ENCODE peak calls at places on chromosome 15, in five cellular contexts. O, U, C, A and P are unnamed samples.

GRCh38 chr15:29465816-29466215 is 196.2 kb upstream of the NSMCE3 start:
- DNase-seq in O (no peak), U (no peak), A (no peak), C (no peak), P (no peak)

GRCh38 chr15:81336568-81336967 is 12.6 kb upstream of the STARD5 start:
- DNase-seq in O (peak; percentile 11), U (no peak), A (no peak), C (peak; percentile 54), P (peak; percentile 12)

GRCh38 chr15:67181221-67181639 is 73.2 kb downstream of the AAGAB start:
- DNase-seq in C (no peak), U (no peak), A (no peak), O (no peak), P (no peak)

GRCh38 chr15:52427804-52428203 is 100.9 kb downstream of the MYO5A start:
- DNase-seq in C (peak; percentile 85), U (no peak), O (peak; percentile 70), A (no peak), P (peak; percentile 64)

GRCh38 chr15:57735891-57736290 is 29.4 kb downstream of the POLR2M start:
- DNase-seq in U (no peak), O (no peak), A (no peak), C (no peak), P (no peak)

GRCh38 chr15:55703873-55704285 is 39.1 kb downstream of the PRTG start:
- DNase-seq in U (no peak), C (peak; percentile 21), A (no peak), O (peak; percentile 6), P (no peak)

GRCh38 chr15:34656005-34656604 is 72.7 kb upstream of the GOLGA8B start:
- DNase-seq in O (no peak), A (no peak), U (no peak), C (no peak), P (no peak)

GRCh38 chr15:55283295-55284147 is 6.1 kb downstream of the RAB27A start:
- DNase-seq in A (no peak), U (no peak), C (no peak), O (no peak), P (no peak)

GRCh38 chr15:51780636-51781035 is 29.2 kb downstream of the TMOD2 start:
- DNase-seq in O (no peak), U (no peak), A (no peak), C (peak; percentile 45), P (no peak)